ENCODE peak calls at places on chromosomes 12 and 14, in six cellular contexts. L, F, Q, H, T and O are unnamed samples.
A peak's percentile ranks its signal among the peaks of the same experiment; 100 is the strongest.

GRCh38 chr14:60166144-60166543 is 946 bp upstream of the DHRS7 start:
- DNase-seq in L (no peak), F (no peak), Q (no peak), H (no peak), T (peak; percentile 12), O (no peak)

GRCh38 chr12:131188131-131189050 is 234.7 kb downstream of the ADGRD1 start:
- DNase-seq in L (no peak), F (no peak), Q (no peak), H (no peak), T (no peak), O (no peak)

GRCh38 chr12:52924764-52925716 is 20.2 kb upstream of the KRT8 start:
- DNase-seq in L (no peak), F (no peak), Q (no peak), H (peak; percentile 56), T (peak; percentile 30), O (peak; percentile 94)

GRCh38 chr14:23494223-23494622 is 24.7 kb downstream of the NGDN start:
- DNase-seq in L (no peak), F (no peak), Q (no peak), H (no peak), T (peak; percentile 12), O (peak; percentile 31)

GRCh38 chr12:8553088-8553627 is 12.5 kb upstream of the CLEC4E start:
- DNase-seq in L (no peak), F (no peak), Q (no peak), H (no peak), T (no peak), O (no peak)

GRCh38 chr14:66240112-66240511 is 246.1 kb upstream of the CCDC196 start:
- DNase-seq in L (no peak), F (no peak), Q (no peak), H (no peak), T (peak; percentile 5), O (no peak)

GRCh38 chr12:44750468-44750867 is 125.6 kb downstream of the NELL2 start:
- DNase-seq in L (no peak), F (no peak), Q (no peak), H (no peak), T (no peak), O (no peak)

GRCh38 chr12:107704056-107704455 is 18.5 kb downstream of the PWP1 start:
- DNase-seq in L (no peak), F (no peak), Q (no peak), H (no peak), T (no peak), O (no peak)

GRCh38 chr12:26156201-26156871 is 31.5 kb upstream of the BHLHE41 start:
- DNase-seq in L (no peak), F (no peak), Q (no peak), H (no peak), T (no peak), O (no peak)

GRCh38 chr12:2682301-2683282 is 112.2 kb upstream of the FKBP4 start:
- DNase-seq in L (no peak), F (peak; percentile 39), Q (no peak), H (peak; percentile 50), T (peak; percentile 65), O (peak; percentile 58)

GRCh38 chr14:59358105-59358504 is 107.1 kb downstream of the GPR135 start:
- DNase-seq in L (peak; percentile 83), F (peak; percentile 65), Q (no peak), H (peak; percentile 28), T (peak; percentile 94), O (peak; percentile 19)

GRCh38 chr14:90624228-90624627 is 192.0 kb downstream of the TTC7B start:
- DNase-seq in L (no peak), F (no peak), Q (no peak), H (peak; percentile 51), T (peak; percentile 63), O (peak; percentile 64)

GRCh38 chr12:130013771-130014484 is 110.1 kb upstream of the TMEM132D start:
- DNase-seq in L (no peak), F (no peak), Q (peak; percentile 62), H (peak; percentile 57), T (peak; percentile 33), O (peak; percentile 35)

GRCh38 chr14:102352213-102352612 is 10.5 kb downstream of the CINP start:
- DNase-seq in L (no peak), F (no peak), Q (no peak), H (no peak), T (no peak), O (no peak)

GRCh38 chr14:105084741-105085571 is 19.7 kb upstream of the GPR132 start:
- DNase-seq in L (no peak), F (no peak), Q (no peak), H (no peak), T (no peak), O (no peak)

GRCh38 chr12:27245039-27245438 is 953 bp downstream of the STK38L start:
- DNase-seq in L (no peak), F (no peak), Q (no peak), H (no peak), T (peak; percentile 11), O (no peak)

GRCh38 chr12:121239335-121239678 is 29.4 kb downstream of the P2RX4 start:
- DNase-seq in L (no peak), F (no peak), Q (no peak), H (no peak), T (no peak), O (no peak)

GRCh38 chr12:126891789-126892188 is 1375.2 kb upstream of the TMEM132C start:
- DNase-seq in L (no peak), F (no peak), Q (no peak), H (no peak), T (no peak), O (no peak)

GRCh38 chr12:88860846-88861245 is 280.6 kb upstream of the KITLG start:
- DNase-seq in L (no peak), F (no peak), Q (no peak), H (no peak), T (no peak), O (no peak)

GRCh38 chr12:72236071-72236705 is 36.0 kb upstream of the TRHDE start:
- DNase-seq in L (no peak), F (no peak), Q (no peak), H (no peak), T (peak; percentile 64), O (no peak)

GRCh38 chr14:92877757-92878431 is 45.1 kb upstream of the CHGA start:
- DNase-seq in L (no peak), F (peak; percentile 96), Q (no peak), H (no peak), T (no peak), O (no peak)

GRCh38 chr12:113788020-113788856 is 177.9 kb downstream of the RBM19 start:
- DNase-seq in L (no peak), F (no peak), Q (no peak), H (no peak), T (peak; percentile 44), O (no peak)

GRCh38 chr14:69701269-69701668 is 65.7 kb upstream of the SRSF5 start:
- DNase-seq in L (no peak), F (no peak), Q (no peak), H (no peak), T (no peak), O (no peak)

GRCh38 chr12:101829639-101830390 is 944 bp downstream of the GNPTAB start:
- DNase-seq in L (no peak), F (no peak), Q (no peak), H (peak; percentile 4), T (no peak), O (no peak)

GRCh38 chr12:58566599-58566998 is 353.7 kb downstream of the LRIG3 start:
- DNase-seq in L (peak; percentile 87), F (no peak), Q (no peak), H (no peak), T (peak; percentile 91), O (peak; percentile 28)

GRCh38 chr14:91038439-91038838 is 22.0 kb downstream of the RPS6KA5 start:
- DNase-seq in L (no peak), F (no peak), Q (no peak), H (no peak), T (peak; percentile 20), O (no peak)

GRCh38 chr12:50992814-50993213 is 33.4 kb downstream of the SLC11A2 start:
- DNase-seq in L (no peak), F (no peak), Q (no peak), H (no peak), T (no peak), O (no peak)

GRCh38 chr12:5689773-5690172 is 255.3 kb downstream of the ANO2 start:
- DNase-seq in L (no peak), F (no peak), Q (no peak), H (no peak), T (no peak), O (no peak)

GRCh38 chr12:89890191-89890590 is 181.6 kb upstream of the ATP2B1 start:
- DNase-seq in L (no peak), F (no peak), Q (no peak), H (no peak), T (peak; percentile 11), O (no peak)

GRCh38 chr12:25792031-25792430 is 166.5 kb upstream of the RASSF8 start:
- DNase-seq in L (no peak), F (no peak), Q (no peak), H (no peak), T (peak; percentile 61), O (no peak)

GRCh38 chr12:59936546-59936945 is 340.7 kb downstream of the SLC16A7 start:
- DNase-seq in L (no peak), F (no peak), Q (no peak), H (no peak), T (no peak), O (no peak)

GRCh38 chr14:50397461-50398196 is 948 bp upstream of the CDKL1 start:
- DNase-seq in L (no peak), F (peak; percentile 69), Q (peak; percentile 30), H (peak; percentile 26), T (peak; percentile 52), O (peak; percentile 21)

GRCh38 chr14:106141242-106142220 is 615.1 kb downstream of the TMEM121 start:
- DNase-seq in L (no peak), F (no peak), Q (no peak), H (no peak), T (no peak), O (no peak)

GRCh38 chr12:92330654-92331053 is 185.0 kb upstream of the BTG1 start:
- DNase-seq in L (no peak), F (no peak), Q (no peak), H (no peak), T (no peak), O (no peak)

GRCh38 chr14:93303659-93304058 is 29.2 kb downstream of the BTBD7 start:
- DNase-seq in L (no peak), F (no peak), Q (no peak), H (no peak), T (no peak), O (no peak)

GRCh38 chr12:112418596-112419268 is at the start of gene PTPN11:
- DNase-seq in L (peak; percentile 46), F (peak; percentile 90), Q (peak; percentile 72), H (peak; percentile 95), T (peak; percentile 93), O (peak; percentile 85)

GRCh38 chr12:131608740-131609665 is 101.9 kb upstream of the SFSWAP start:
- DNase-seq in L (peak; percentile 27), F (peak; percentile 65), Q (peak; percentile 64), H (peak; percentile 82), T (peak; percentile 82), O (peak; percentile 75)

GRCh38 chr14:98633380-98633779 is 638.6 kb downstream of the BCL11B start:
- DNase-seq in L (no peak), F (no peak), Q (peak; percentile 13), H (no peak), T (no peak), O (no peak)

GRCh38 chr12:57845478-57846284 is 848 bp downstream of the CTDSP2 start:
- DNase-seq in L (no peak), F (peak; percentile 95), Q (peak; percentile 74), H (peak; percentile 75), T (peak; percentile 69), O (peak; percentile 71)